ENCODE peak calls at places on chromosomes 3 and 15, in nine cellular contexts. C, V, Z, H, S, E, W, Y and T are unnamed samples.

GRCh38 chr3:41434781-41435180 is 235.5 kb downstream of the CTNNB1 start:
- DNase-seq in C (no peak), V (no peak), Z (peak), H (no peak), S (no peak), E (no peak), W (no peak), Y (no peak), T (no peak)

GRCh38 chr15:58070801-58071418 is 5.4 kb upstream of the ALDH1A2 start:
- DNase-seq in C (peak), V (peak), Z (peak), H (peak), S (no peak), E (peak), W (peak), Y (peak), T (no peak)

GRCh38 chr15:70094690-70095311 is 2.9 kb downstream of the TLE3 start:
- DNase-seq in C (no peak), V (peak), Z (peak), H (no peak), S (no peak), E (no peak), W (no peak), Y (peak), T (no peak)

GRCh38 chr15:70494529-70494860 is 268.9 kb downstream of the UACA start:
- DNase-seq in C (no peak), V (no peak), Z (no peak), H (no peak), S (no peak), E (no peak), W (no peak), Y (no peak), T (no peak)

GRCh38 chr3:38996193-38996592 is 55.6 kb downstream of the SCN11A start:
- DNase-seq in C (no peak), V (no peak), Z (no peak), H (no peak), S (no peak), E (no peak), W (no peak), Y (no peak), T (no peak)

GRCh38 chr15:81642451-81642990 is 268.5 kb upstream of the TMC3 start:
- DNase-seq in C (no peak), V (no peak), Z (no peak), H (no peak), S (no peak), E (no peak), W (no peak), Y (no peak), T (no peak)

GRCh38 chr3:75983609-75984290 is 198.4 kb upstream of the ZNF717 start:
- DNase-seq in C (no peak), V (no peak), Z (no peak), H (no peak), S (no peak), E (no peak), W (no peak), Y (no peak), T (no peak)

GRCh38 chr3:182843478-182843877 is 50.2 kb downstream of the ATP11B start:
- DNase-seq in C (no peak), V (peak), Z (no peak), H (no peak), S (no peak), E (no peak), W (no peak), Y (no peak), T (no peak)

GRCh38 chr15:101723161-101723873 is 956 bp downstream of the TARS3 start:
- DNase-seq in C (no peak), V (peak), Z (peak), H (no peak), S (peak), E (peak), W (no peak), Y (peak), T (no peak)

GRCh38 chr15:63079938-63080626 is 37.5 kb downstream of the TPM1 start:
- DNase-seq in C (no peak), V (no peak), Z (no peak), H (no peak), S (no peak), E (no peak), W (no peak), Y (no peak), T (no peak)

GRCh38 chr3:100002599-100003350 is 111.5 kb downstream of the FILIP1L start:
- DNase-seq in C (no peak), V (peak), Z (peak), H (no peak), S (no peak), E (no peak), W (no peak), Y (peak), T (peak)

GRCh38 chr3:89320186-89320585 is 212.8 kb downstream of the EPHA3 start:
- DNase-seq in C (no peak), V (no peak), Z (no peak), H (no peak), S (no peak), E (no peak), W (no peak), Y (no peak), T (no peak)

GRCh38 chr3:101862453-101863165 is 13.3 kb downstream of the NFKBIZ start:
- DNase-seq in C (no peak), V (no peak), Z (no peak), H (no peak), S (no peak), E (no peak), W (no peak), Y (no peak), T (no peak)

GRCh38 chr3:125207949-125208568 is 4.5 kb downstream of the SLC12A8 start:
- DNase-seq in C (no peak), V (no peak), Z (no peak), H (no peak), S (no peak), E (no peak), W (no peak), Y (no peak), T (no peak)

GRCh38 chr3:42183991-42184621 is 81.9 kb downstream of the CCK start:
- DNase-seq in C (no peak), V (peak), Z (no peak), H (no peak), S (no peak), E (no peak), W (no peak), Y (no peak), T (no peak)

GRCh38 chr3:16066975-16067374 is 107.5 kb upstream of the GALNT15 start:
- DNase-seq in C (no peak), V (no peak), Z (peak), H (no peak), S (no peak), E (no peak), W (no peak), Y (no peak), T (no peak)

GRCh38 chr15:61835476-61836106 is 224.7 kb downstream of the VPS13C start:
- DNase-seq in C (peak), V (peak), Z (peak), H (peak), S (peak), E (peak), W (peak), Y (peak), T (no peak)

GRCh38 chr3:133123636-133124035 is 85.4 kb downstream of the TMEM108 start:
- DNase-seq in C (no peak), V (no peak), Z (no peak), H (no peak), S (no peak), E (no peak), W (no peak), Y (no peak), T (no peak)

GRCh38 chr3:147410518-147411234 is 1.5 kb downstream of the ZIC1 start:
- DNase-seq in C (no peak), V (no peak), Z (peak), H (peak), S (no peak), E (no peak), W (peak), Y (no peak), T (no peak)

GRCh38 chr3:14548321-14548729 is 8.2 kb upstream of the GRIP2 start:
- DNase-seq in C (peak), V (peak), Z (peak), H (peak), S (no peak), E (peak), W (peak), Y (peak), T (no peak)

GRCh38 chr3:149377408-149378111 is at the start of gene TM4SF1:
- DNase-seq in C (peak), V (peak), Z (peak), H (peak), S (no peak), E (no peak), W (peak), Y (peak), T (peak)

GRCh38 chr3:51733859-51734571 is 27.1 kb downstream of the GRM2 start:
- DNase-seq in C (no peak), V (no peak), Z (no peak), H (no peak), S (no peak), E (no peak), W (no peak), Y (no peak), T (no peak)

GRCh38 chr3:160999268-160999667 is 105.9 kb downstream of the B3GALNT1 start:
- DNase-seq in C (no peak), V (no peak), Z (no peak), H (no peak), S (no peak), E (no peak), W (peak), Y (no peak), T (no peak)

GRCh38 chr3:70358978-70359580 is 46.6 kb upstream of the MDFIC2 start:
- DNase-seq in C (no peak), V (peak), Z (peak), H (no peak), S (no peak), E (no peak), W (peak), Y (peak), T (no peak)

GRCh38 chr15:96237002-96237401 is 93.5 kb upstream of the NR2F2 start:
- DNase-seq in C (no peak), V (peak), Z (peak), H (no peak), S (no peak), E (no peak), W (no peak), Y (no peak), T (no peak)
- H3K4me3 ChIP-seq in C (no peak), V (no peak), Z (no peak), H (no peak), S (no peak), E (no peak), W (no peak), Y (no peak), T (no peak)

GRCh38 chr15:90099868-90100854 is 2.1 kb downstream of the IDH2 start:
- DNase-seq in C (peak), V (no peak), Z (peak), H (peak), S (no peak), E (no peak), W (no peak), Y (peak), T (no peak)

GRCh38 chr15:90099072-90099867 is 3.0 kb downstream of the IDH2 start:
- DNase-seq in C (no peak), V (no peak), Z (no peak), H (no peak), S (no peak), E (peak), W (peak), Y (no peak), T (no peak)

GRCh38 chr15:90095521-90095959 is 6.7 kb downstream of the IDH2 start:
- DNase-seq in C (no peak), V (no peak), Z (no peak), H (no peak), S (no peak), E (no peak), W (peak), Y (no peak), T (no peak)

GRCh38 chr15:90101130-90101968 is 919 bp downstream of the IDH2 start:
- DNase-seq in C (peak), V (peak), Z (peak), H (peak), S (peak), E (no peak), W (peak), Y (peak), T (no peak)

GRCh38 chr15:90097475-90097874 is 4.8 kb downstream of the IDH2 start:
- DNase-seq in C (no peak), V (no peak), Z (no peak), H (no peak), S (peak), E (peak), W (no peak), Y (no peak), T (no peak)
- H3K4me3 ChIP-seq in C (no peak), V (no peak), Z (no peak), H (no peak), S (peak), E (peak), W (no peak), Y (no peak), T (no peak)

DNA sequence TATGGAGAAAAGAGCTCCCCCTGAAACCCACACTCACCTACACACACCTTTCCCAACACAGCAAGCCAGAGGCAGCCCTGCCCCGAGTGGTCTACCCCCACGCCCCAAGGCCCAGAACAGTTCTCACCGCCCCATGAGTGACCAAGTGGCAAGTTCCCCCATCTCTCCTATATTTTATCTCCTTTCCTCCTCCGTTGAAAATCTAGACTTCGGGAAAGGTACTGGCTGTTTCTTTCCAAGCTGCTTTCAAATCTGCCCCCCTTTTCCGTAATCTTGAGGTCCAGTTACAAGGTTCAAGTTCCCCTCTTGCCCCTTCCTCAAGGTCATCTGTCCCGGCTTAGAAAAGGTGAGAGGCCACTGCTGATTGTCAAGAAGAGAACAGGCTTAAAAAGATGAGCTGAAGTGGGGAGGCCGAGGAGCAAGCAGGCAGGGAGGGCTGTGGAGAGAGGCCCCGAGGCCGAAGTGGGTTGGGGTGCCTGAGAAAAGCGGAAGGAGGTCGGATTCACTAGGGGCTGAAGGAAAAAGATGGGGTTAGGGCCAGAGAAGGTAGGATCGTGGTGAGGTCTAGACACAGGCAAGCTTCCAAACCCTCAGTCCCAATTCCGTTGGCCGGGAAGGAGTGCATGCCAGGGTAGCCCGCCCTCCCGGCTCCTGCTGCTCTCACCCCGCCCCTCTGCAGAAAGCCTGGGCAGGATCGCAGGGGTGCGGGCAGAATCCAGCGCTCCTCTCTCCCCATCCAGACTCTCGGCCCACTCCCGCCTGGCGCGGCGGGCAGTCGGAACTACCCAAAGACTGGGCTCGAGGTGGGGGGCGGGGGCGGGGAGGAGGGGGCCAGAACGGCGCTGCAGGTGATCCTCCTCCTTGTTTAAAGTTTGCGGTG is 1.7 kb downstream of the SEMA5B start:
- DNase-seq in C (peak), V (no peak), Z (peak), H (peak), S (no peak), E (no peak), W (peak), Y (no peak), T (no peak)
- H3K4me3 ChIP-seq in C (peak), V (no peak), Z (peak), H (peak), S (no peak), E (no peak), W (peak), Y (peak), T (no peak)

GRCh38 chr15:97963779-97964178 is 3.3 kb downstream of the ARRDC4 start:
- DNase-seq in C (no peak), V (no peak), Z (no peak), H (no peak), S (no peak), E (no peak), W (no peak), Y (no peak), T (no peak)

GRCh38 chr15:97960364-97961066 is at the start of gene ARRDC4:
- DNase-seq in C (peak), V (peak), Z (peak), H (peak), S (peak), E (peak), W (peak), Y (peak), T (peak)

GRCh38 chr15:97961067-97961954 is 808 bp downstream of the ARRDC4 start:
- DNase-seq in C (peak), V (no peak), Z (peak), H (peak), S (peak), E (peak), W (peak), Y (peak), T (no peak)

GRCh38 chr15:97959738-97960363 is 652 bp upstream of the ARRDC4 start:
- DNase-seq in C (no peak), V (peak), Z (no peak), H (no peak), S (no peak), E (no peak), W (no peak), Y (peak), T (no peak)

GRCh38 chr15:97962263-97962662 is 1.8 kb downstream of the ARRDC4 start:
- DNase-seq in C (no peak), V (no peak), Z (no peak), H (no peak), S (no peak), E (no peak), W (no peak), Y (no peak), T (no peak)
- H3K4me3 ChIP-seq in C (peak), V (no peak), Z (no peak), H (peak), S (no peak), E (no peak), W (peak), Y (no peak), T (peak)

GRCh38 chr15:49418811-49419210 is 4.2 kb upstream of the FGF7 start:
- DNase-seq in C (no peak), V (no peak), Z (no peak), H (no peak), S (no peak), E (no peak), W (no peak), Y (no peak), T (no peak)

GRCh38 chr15:49423906-49424520 is 971 bp downstream of the FGF7 start:
- DNase-seq in C (no peak), V (no peak), Z (peak), H (no peak), S (no peak), E (no peak), W (no peak), Y (no peak), T (no peak)

GRCh38 chr15:49421991-49422390 is 1.1 kb upstream of the FGF7 start:
- DNase-seq in C (peak), V (peak), Z (peak), H (peak), S (peak), E (peak), W (peak), Y (peak), T (no peak)

GRCh38 chr15:49424954-49425353 is 1.9 kb downstream of the FGF7 start:
- DNase-seq in C (no peak), V (no peak), Z (no peak), H (no peak), S (no peak), E (no peak), W (no peak), Y (no peak), T (no peak)

GRCh38 chr15:49423021-49423420 is at the start of gene FGF7:
- DNase-seq in C (peak), V (no peak), Z (peak), H (no peak), S (no peak), E (no peak), W (peak), Y (no peak), T (no peak)
- H3K4me3 ChIP-seq in C (peak), V (peak), Z (peak), H (peak), S (no peak), E (no peak), W (no peak), Y (peak), T (no peak)

DNA sequence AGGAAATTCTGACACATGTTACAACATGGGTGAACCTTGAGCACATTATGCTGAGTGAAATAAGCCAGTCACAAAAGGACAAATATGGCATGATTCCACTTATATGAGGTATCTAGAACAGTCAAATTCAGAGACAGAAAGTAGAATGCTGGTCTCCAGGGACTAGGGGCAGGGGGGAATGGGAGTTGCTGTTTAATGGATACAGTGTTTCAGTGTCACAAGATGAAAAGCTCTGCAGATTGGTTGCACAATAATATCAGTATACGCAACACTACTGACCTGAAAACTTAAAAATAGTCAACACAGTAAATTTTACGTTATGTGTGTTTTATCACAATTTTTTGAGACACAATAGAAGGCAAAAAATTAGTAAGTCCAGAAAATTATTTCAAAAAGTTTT is 4.2 kb downstream of the SPATA12 start:
- DNase-seq in C (no peak), V (no peak), Z (no peak), H (no peak), S (no peak), E (no peak), W (no peak), Y (no peak), T (no peak)
- H3K4me3 ChIP-seq in C (no peak), V (no peak), Z (no peak), H (no peak), S (no peak), E (no peak), W (no peak), Y (no peak), T (no peak)

GRCh38 chr3:45606991-45607712 is 12.6 kb downstream of the LIMD1 start:
- DNase-seq in C (peak), V (no peak), Z (peak), H (no peak), S (no peak), E (no peak), W (no peak), Y (no peak), T (no peak)
- H3K4me3 ChIP-seq in C (no peak), V (no peak), Z (no peak), H (no peak), S (no peak), E (no peak), W (no peak), Y (no peak), T (no peak)